ENCODE peak calls at places on chromosomes 11 and 22, in four cellular contexts. One of them, this sample, is unnamed.

GRCh38 chr11:131099013-131099412 is 182.7 kb upstream of the SNX19 start:
- DNase-seq in GM12878: no peak
- DNase-seq in HL-60: no peak
- DNase-seq in K562: no peak
- DNase-seq in this sample: no peak

GRCh38 chr11:68043349-68044144 is 4.7 kb downstream of the TCIRG1 start:
- DNase-seq in K562: peak; percentile 90
- DNase-seq in GM12878: no peak
- DNase-seq in HL-60: peak; percentile 93
- DNase-seq in this sample: no peak

GRCh38 chr22:24466831-24467249 is 28.3 kb upstream of the UPB1 start:
- DNase-seq in K562: no peak
- DNase-seq in HL-60: peak; percentile 59
- DNase-seq in GM12878: no peak
- DNase-seq in this sample: no peak

GRCh38 chr11:8531312-8531711 is 62.7 kb downstream of the STK33 start:
- DNase-seq in HL-60: no peak
- DNase-seq in K562: no peak
- DNase-seq in GM12878: no peak
- DNase-seq in this sample: no peak

GRCh38 chr11:41245184-41245583 is 214.3 kb downstream of the LRRC4C start:
- DNase-seq in GM12878: no peak
- DNase-seq in HL-60: no peak
- DNase-seq in K562: no peak
- DNase-seq in this sample: no peak

GRCh38 chr11:48005878-48006277 is 25.5 kb downstream of the PTPRJ start:
- DNase-seq in K562: no peak
- DNase-seq in HL-60: no peak
- DNase-seq in GM12878: no peak
- DNase-seq in this sample: no peak

GRCh38 chr11:102573851-102574250 is 43.3 kb upstream of the MMP7 start:
- DNase-seq in K562: no peak
- DNase-seq in HL-60: no peak
- DNase-seq in GM12878: no peak
- DNase-seq in this sample: no peak

GRCh38 chr11:27020736-27021135 is 19.9 kb upstream of the BBOX1 start:
- DNase-seq in K562: no peak
- DNase-seq in GM12878: no peak
- DNase-seq in HL-60: no peak
- DNase-seq in this sample: no peak

GRCh38 chr11:59545179-59546020 is 34.1 kb downstream of the OR4D9 start:
- DNase-seq in GM12878: no peak
- DNase-seq in HL-60: no peak
- DNase-seq in K562: peak; percentile 89
- DNase-seq in this sample: no peak

GRCh38 chr22:39656495-39657490 is 86.2 kb downstream of the CACNA1I start:
- DNase-seq in GM12878: no peak
- DNase-seq in HL-60: no peak
- DNase-seq in K562: no peak
- DNase-seq in this sample: no peak

GRCh38 chr11:47177229-47177845 is 658 bp upstream of the ARFGAP2 start:
- DNase-seq in K562: peak; percentile 63
- DNase-seq in GM12878: peak; percentile 71
- DNase-seq in HL-60: peak; percentile 81
- DNase-seq in this sample: peak; percentile 76

GRCh38 chr22:36493690-36494110 is 12.3 kb upstream of the TXN2 start:
- DNase-seq in GM12878: peak; percentile 63
- DNase-seq in HL-60: peak; percentile 94
- DNase-seq in K562: no peak
- DNase-seq in this sample: peak; percentile 57

GRCh38 chr22:48175721-48176120 is 1413.3 kb downstream of the TBC1D22A start:
- DNase-seq in HL-60: no peak
- DNase-seq in K562: peak; percentile 46
- DNase-seq in GM12878: no peak
- DNase-seq in this sample: no peak

GRCh38 chr22:20241579-20242392 is 26.3 kb downstream of the RTN4R start:
- DNase-seq in HL-60: no peak
- DNase-seq in GM12878: no peak
- DNase-seq in K562: no peak
- DNase-seq in this sample: no peak

GRCh38 chr22:47034905-47035419 is 272.5 kb downstream of the TBC1D22A start:
- DNase-seq in HL-60: no peak
- DNase-seq in K562: no peak
- DNase-seq in GM12878: no peak
- DNase-seq in this sample: no peak

GRCh38 chr22:37166675-37167066 is 17.0 kb upstream of the IL2RB start:
- DNase-seq in HL-60: peak; percentile 71
- DNase-seq in GM12878: no peak
- DNase-seq in K562: peak; percentile 77
- DNase-seq in this sample: peak; percentile 84

DNA sequence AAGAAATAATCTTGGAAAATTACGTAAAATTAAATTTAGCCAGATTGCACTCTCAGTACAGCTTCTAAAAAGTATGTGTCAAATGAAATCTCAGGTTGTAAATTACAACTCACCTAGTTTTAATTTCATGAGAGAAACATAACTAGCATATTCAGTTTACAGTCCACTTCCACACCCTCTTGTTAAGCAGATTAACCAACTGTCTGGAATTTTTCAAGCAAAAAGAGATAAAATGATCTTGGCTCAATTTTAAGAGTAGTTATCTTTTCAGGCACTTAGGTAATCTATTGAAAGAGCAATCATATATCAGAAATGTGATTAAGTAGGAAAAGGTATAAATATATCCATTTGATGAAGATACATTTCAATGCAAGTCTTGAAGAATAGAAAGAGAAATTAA is 928.4 kb upstream of the CCDC90B start:
- DNase-seq in K562: no peak
- DNase-seq in GM12878: no peak
- DNase-seq in HL-60: no peak
- DNase-seq in this sample: no peak
- TF ChIP-seq SPI1 in K562: no peak
- TF ChIP-seq SPI1 in GM12878: no peak
- TF ChIP-seq SPI1 in HL-60: no peak
- TF ChIP-seq SPI1 in this sample: no peak

GRCh38 chr11:112786886-112787530 is 174.2 kb upstream of the NCAM1 start:
- DNase-seq in HL-60: no peak
- DNase-seq in K562: no peak
- DNase-seq in GM12878: no peak
- DNase-seq in this sample: no peak
- TF ChIP-seq SPI1 in HL-60: no peak
- TF ChIP-seq SPI1 in K562: no peak
- TF ChIP-seq SPI1 in GM12878: no peak
- TF ChIP-seq SPI1 in this sample: no peak

GRCh38 chr11:29527391-29527936 is 489.4 kb downstream of the KCNA4 start:
- DNase-seq in K562: no peak
- DNase-seq in HL-60: peak; percentile 91
- DNase-seq in GM12878: no peak
- DNase-seq in this sample: no peak
- TF ChIP-seq SPI1 in K562: no peak
- TF ChIP-seq SPI1 in HL-60: peak; percentile 59
- TF ChIP-seq SPI1 in GM12878: no peak
- TF ChIP-seq SPI1 in this sample: no peak

DNA sequence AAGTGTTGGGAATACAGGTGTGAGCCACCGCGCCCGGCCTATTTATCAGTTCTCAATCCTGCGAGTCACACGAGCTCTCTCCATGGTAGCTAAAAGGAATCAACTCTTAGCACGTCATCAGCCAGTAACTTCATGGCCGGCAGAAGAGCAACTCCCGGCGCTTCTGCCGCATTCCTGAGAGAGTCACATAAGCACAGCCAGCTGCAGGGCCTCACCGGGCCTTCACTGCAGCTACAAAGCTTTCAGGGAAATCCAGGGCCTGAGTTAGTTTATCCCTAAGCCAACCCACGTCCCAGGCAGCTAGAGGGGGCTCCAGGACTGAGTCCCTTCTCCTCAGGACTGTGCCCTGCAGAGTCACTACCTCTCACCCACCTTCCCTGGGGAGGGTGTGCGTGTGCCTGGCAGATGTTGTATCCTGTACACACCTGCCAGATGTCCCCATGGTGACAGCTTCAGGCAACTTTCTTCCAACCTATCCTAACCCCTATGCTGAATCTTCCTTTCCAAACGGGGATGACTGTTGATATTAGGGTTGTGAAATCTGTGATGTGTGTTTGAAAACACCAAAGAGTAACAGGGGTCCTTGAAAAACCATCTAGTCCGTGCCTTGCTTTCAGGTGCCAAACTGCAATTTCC is 45.9 kb upstream of the ARFGAP3 start:
- DNase-seq in GM12878: no peak
- DNase-seq in HL-60: no peak
- DNase-seq in K562: no peak
- DNase-seq in this sample: no peak
- TF ChIP-seq SPI1 in GM12878: no peak
- TF ChIP-seq SPI1 in HL-60: no peak
- TF ChIP-seq SPI1 in K562: no peak
- TF ChIP-seq SPI1 in this sample: no peak

GRCh38 chr22:44555597-44555996 is 57.6 kb upstream of the RTL6 start:
- DNase-seq in GM12878: no peak
- DNase-seq in K562: no peak
- DNase-seq in HL-60: no peak
- DNase-seq in this sample: no peak

GRCh38 chr22:44557064-44557748 is 59.2 kb upstream of the RTL6 start:
- DNase-seq in K562: no peak
- DNase-seq in HL-60: no peak
- DNase-seq in GM12878: no peak
- DNase-seq in this sample: no peak

GRCh38 chr22:44566911-44567310 is 68.9 kb upstream of the RTL6 start:
- DNase-seq in HL-60: no peak
- DNase-seq in K562: no peak
- DNase-seq in GM12878: no peak
- DNase-seq in this sample: no peak

GRCh38 chr22:44561139-44561840 is 63.3 kb upstream of the RTL6 start:
- DNase-seq in K562: no peak
- DNase-seq in HL-60: no peak
- DNase-seq in GM12878: no peak
- DNase-seq in this sample: no peak
- TF ChIP-seq SPI1 in K562: no peak
- TF ChIP-seq SPI1 in HL-60: no peak
- TF ChIP-seq SPI1 in GM12878: no peak
- TF ChIP-seq SPI1 in this sample: no peak

GRCh38 chr22:28999510-29000224 is 62.0 kb downstream of the C22orf31 start:
- DNase-seq in HL-60: no peak
- DNase-seq in GM12878: no peak
- DNase-seq in K562: no peak
- DNase-seq in this sample: no peak

GRCh38 chr22:29002603-29003002 is 59.0 kb downstream of the C22orf31 start:
- DNase-seq in HL-60: no peak
- DNase-seq in GM12878: no peak
- DNase-seq in K562: no peak
- DNase-seq in this sample: no peak

GRCh38 chr22:29000641-29001040 is 61.0 kb downstream of the C22orf31 start:
- DNase-seq in K562: no peak
- DNase-seq in GM12878: no peak
- DNase-seq in HL-60: no peak
- DNase-seq in this sample: no peak

GRCh38 chr22:28998681-28999080 is 63.0 kb downstream of the C22orf31 start:
- DNase-seq in HL-60: no peak
- DNase-seq in GM12878: no peak
- DNase-seq in K562: no peak
- DNase-seq in this sample: no peak

DNA sequence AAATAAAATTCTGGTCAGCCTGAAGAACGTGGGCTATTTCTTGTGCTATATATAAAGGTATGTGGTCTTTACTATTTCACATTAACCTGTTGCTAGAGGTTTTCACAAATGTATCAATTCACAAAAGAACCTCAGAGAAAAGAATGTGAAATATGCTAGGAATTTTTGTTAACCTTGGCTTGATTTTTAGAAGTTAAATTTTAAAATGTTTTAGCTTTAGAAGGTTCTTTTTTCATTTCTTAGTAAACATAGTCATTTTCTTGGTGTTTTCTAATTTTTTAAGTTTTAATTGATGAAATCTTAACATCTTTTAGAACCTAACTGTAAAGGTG is 61.4 kb downstream of the C22orf31 start:
- DNase-seq in K562: no peak
- DNase-seq in HL-60: no peak
- DNase-seq in GM12878: no peak
- DNase-seq in this sample: no peak
- TF ChIP-seq SPI1 in K562: no peak
- TF ChIP-seq SPI1 in HL-60: no peak
- TF ChIP-seq SPI1 in GM12878: no peak
- TF ChIP-seq SPI1 in this sample: no peak

This sample was measured in GM12891.